ENCODE peak calls at places on chromosomes 7 and 10, in eight cellular contexts. D is right cardiac atrium, U is T-cell, K is right lobe of liver, B is iPS DF 19.7, T is GF-D8, W is NCI-H1417 treated with DMSO at 0.1 percent for 48 hours, F is NB4. G is an unnamed sample.

GRCh38 chr10:96863922-96864543 is 31.9 kb downstream of the LCOR start:
- DNase-seq in K (no peak), U (no peak), F (peak), B (no peak), T (no peak), W (no peak), D (no peak), G (no peak)

GRCh38 chr10:87961314-87961713 is 97.9 kb downstream of the PTEN start:
- DNase-seq in B (no peak), W (no peak), T (no peak), D (no peak), U (no peak), K (no peak), F (no peak), G (no peak)

GRCh38 chr7:137818036-137818435 is 28.7 kb downstream of the DGKI start:
- DNase-seq in W (no peak), T (no peak), D (no peak), B (no peak), U (no peak), K (no peak), F (no peak), G (no peak)

GRCh38 chr10:130021373-130021950 is 57.4 kb upstream of the EBF3 start:
- DNase-seq in W (no peak), K (no peak), B (no peak), T (peak), U (no peak), D (peak), F (peak), G (peak)

GRCh38 chr10:73644015-73644743 is 2.9 kb upstream of the MYOZ1 start:
- DNase-seq in B (peak), U (peak), K (no peak), D (peak), T (peak), W (no peak), F (peak), G (peak)

GRCh38 chr10:31664803-31665202 is 263.8 kb downstream of the ARHGAP12 start:
- DNase-seq in U (no peak), T (no peak), F (no peak), D (peak), W (no peak), K (no peak), B (no peak), G (no peak)

GRCh38 chr7:77426052-77426404 is 9.9 kb upstream of the GSAP start:
- DNase-seq in B (no peak), W (no peak), T (no peak), D (no peak), K (no peak), U (no peak), F (no peak), G (no peak)

GRCh38 chr7:78226059-78226658 is 427.6 kb downstream of the PHTF2 start:
- DNase-seq in D (peak), W (no peak), U (no peak), F (peak), T (no peak), B (peak), K (no peak), G (peak)

GRCh38 chr7:133114519-133114918 is 32.6 kb upstream of the CHCHD3 start:
- DNase-seq in U (no peak), F (no peak), D (no peak), T (no peak), B (no peak), K (no peak), W (no peak), G (no peak)

GRCh38 chr10:117342638-117343037 is 32.6 kb downstream of the PDZD8 start:
- DNase-seq in T (no peak), U (no peak), F (no peak), B (no peak), K (no peak), D (no peak), W (no peak), G (no peak)

GRCh38 chr7:135385209-135385608 is 124.7 kb downstream of the CNOT4 start:
- DNase-seq in F (no peak), K (no peak), D (peak), B (no peak), U (no peak), W (peak), T (no peak), G (no peak)

GRCh38 chr7:114916261-114916892 is 5.5 kb upstream of the MDFIC start:
- DNase-seq in U (no peak), W (no peak), D (no peak), B (no peak), K (no peak), F (no peak), T (no peak), G (no peak)

GRCh38 chr7:129796186-129796775 is 156.5 kb downstream of the UBE2H start:
- DNase-seq in F (no peak), T (no peak), U (no peak), B (no peak), D (no peak), K (no peak), W (no peak), G (no peak)